ENCODE peak calls at places on chromosomes 6 and 20, in six cellular contexts. B is nephron progenitor cell; I is posterior vena cava; J is activated naive CD4-positive, alpha-beta T cell; S is sciatic nerve; L is ACHN. C is an unnamed sample.

GRCh38 chr6:151723152-151723551 is 84.3 kb upstream of the ESR1 start:
- DNase-seq in B (no peak), I (no peak), J (no peak), S (no peak), L (no peak), C (peak)

GRCh38 chr6:142118926-142119325 is 13.8 kb upstream of the GJE1 start:
- DNase-seq in B (no peak), I (no peak), J (no peak), S (no peak), L (no peak), C (no peak)

GRCh38 chr6:112227411-112227810 is 27.0 kb downstream of the LAMA4 start:
- DNase-seq in B (no peak), I (no peak), J (no peak), S (no peak), L (no peak), C (no peak)

GRCh38 chr20:17622851-17623508 is 53.1 kb downstream of the DSTN start:
- DNase-seq in B (no peak), I (no peak), J (no peak), S (peak), L (no peak), C (no peak)

GRCh38 chr6:138795809-138796469 is at the start of gene ECT2L:
- DNase-seq in B (peak), I (peak), J (no peak), S (peak), L (no peak), C (no peak)

GRCh38 chr20:1934162-1934561 is 39.0 kb downstream of the SIRPA start:
- DNase-seq in B (no peak), I (peak), J (no peak), S (no peak), L (no peak), C (no peak)

GRCh38 chr6:120031837-120032236 is 682.3 kb upstream of the MAN1A1 start:
- DNase-seq in B (no peak), I (no peak), J (no peak), S (no peak), L (no peak), C (no peak)

GRCh38 chr6:108609276-108609769 is 48.6 kb downstream of the FOXO3 start:
- DNase-seq in B (no peak), I (no peak), J (no peak), S (no peak), L (peak), C (no peak)

GRCh38 chr6:3697609-3698008 is 53.9 kb downstream of the PXDC1 start:
- DNase-seq in B (no peak), I (no peak), J (no peak), S (no peak), L (no peak), C (no peak)

GRCh38 chr6:143743256-143744166 is 65.7 kb downstream of the PHACTR2 start:
- DNase-seq in B (no peak), I (no peak), J (no peak), S (no peak), L (no peak), C (no peak)

GRCh38 chr6:46490425-46491200 is 636 bp downstream of the RCAN2 start:
- DNase-seq in B (peak), I (no peak), J (no peak), S (peak), L (no peak), C (peak)

GRCh38 chr6:79719248-79719975 is 88.3 kb downstream of the SH3BGRL2 start:
- DNase-seq in B (no peak), I (no peak), J (no peak), S (no peak), L (no peak), C (no peak)

GRCh38 chr6:119215885-119216590 is 133.5 kb downstream of the MAN1A1 start:
- DNase-seq in B (no peak), I (no peak), J (no peak), S (no peak), L (no peak), C (no peak)

GRCh38 chr6:134908906-134909516 is 40.9 kb downstream of the ALDH8A1 start:
- DNase-seq in B (no peak), I (peak), J (no peak), S (peak), L (peak), C (no peak)

GRCh38 chr6:143158113-143158581 is 97.5 kb downstream of the AIG1 start:
- DNase-seq in B (no peak), I (no peak), J (no peak), S (no peak), L (no peak), C (no peak)

GRCh38 chr6:298233-299049 is 6.2 kb downstream of the DUSP22 start:
- DNase-seq in B (no peak), I (no peak), J (no peak), S (no peak), L (no peak), C (no peak)

GRCh38 chr20:61800359-61801064 is 265.2 kb downstream of the TAF4 start:
- DNase-seq in B (no peak), I (no peak), J (no peak), S (no peak), L (no peak), C (no peak)

GRCh38 chr20:13791562-13792459 is 7.0 kb downstream of the NDUFAF5 start:
- DNase-seq in B (no peak), I (no peak), J (no peak), S (no peak), L (no peak), C (no peak)

GRCh38 chr6:14804444-14805210 is 441.2 kb upstream of the JARID2 start:
- DNase-seq in B (no peak), I (peak), J (no peak), S (peak), L (no peak), C (no peak)

GRCh38 chr6:30845183-30845582 is 39.1 kb upstream of the DDR1 start:
- DNase-seq in B (no peak), I (peak), J (no peak), S (no peak), L (no peak), C (no peak)

GRCh38 chr20:62208061-62208804 is 11.8 kb downstream of the HRH3 start:
- DNase-seq in B (no peak), I (no peak), J (no peak), S (no peak), L (no peak), C (no peak)

GRCh38 chr6:4905858-4906257 is 98.0 kb downstream of the RPP40 start:
- DNase-seq in B (no peak), I (no peak), J (no peak), S (no peak), L (no peak), C (no peak)

GRCh38 chr20:40497781-40498691 is 191.0 kb downstream of the MAFB start:
- DNase-seq in B (no peak), I (peak), J (no peak), S (no peak), L (no peak), C (no peak)

GRCh38 chr6:26141378-26141901 is 54.2 kb downstream of the HFE start:
- DNase-seq in B (no peak), I (no peak), J (no peak), S (no peak), L (no peak), C (no peak)

GRCh38 chr20:52305029-52305645 is 113.6 kb upstream of the ZFP64 start:
- DNase-seq in B (no peak), I (no peak), J (no peak), S (no peak), L (no peak), C (no peak)

GRCh38 chr20:38148328-38149102 is 16.6 kb downstream of the TGM2 start:
- DNase-seq in B (no peak), I (no peak), J (no peak), S (no peak), L (no peak), C (no peak)

GRCh38 chr6:140897804-140898573 is 1234.7 kb upstream of the GJE1 start:
- DNase-seq in B (no peak), I (peak), J (no peak), S (no peak), L (no peak), C (no peak)

GRCh38 chr6:131909408-131910218 is 41.6 kb downstream of the CCN2 start:
- DNase-seq in B (peak), I (no peak), J (peak), S (peak), L (peak), C (peak)

GRCh38 chr6:97524846-97525245 is 241.8 kb upstream of the MMS22L start:
- DNase-seq in B (peak), I (no peak), J (no peak), S (no peak), L (no peak), C (no peak)

GRCh38 chr6:428047-428608 is 36.6 kb downstream of the IRF4 start:
- DNase-seq in B (no peak), I (no peak), J (no peak), S (no peak), L (no peak), C (no peak)

GRCh38 chr6:142372348-142372747 is 70.5 kb downstream of the ADGRG6 start:
- DNase-seq in B (no peak), I (no peak), J (no peak), S (no peak), L (peak), C (no peak)